ENCODE peak calls at places on chromosomes 2 and 18, in four cellular contexts. Y is Peyer's patch, C is A549, Z is tibial nerve. S is an unnamed sample.

GRCh38 chr2:217517402-217517801 is 485.4 kb downstream of the TNS1 start:
- DNase-seq in Y (no peak), Z (no peak), C (no peak), S (no peak)

GRCh38 chr18:11695736-11696135 is 6.7 kb downstream of the GNAL start:
- DNase-seq in C (no peak), Z (no peak), Y (no peak), S (no peak)

GRCh38 chr18:32730620-32731021 is 42.2 kb downstream of the KLHL14 start:
- DNase-seq in Z (no peak), C (no peak), Y (no peak), S (no peak)

GRCh38 chr2:151051584-151052220 is 210.0 kb downstream of the RBM43 start:
- DNase-seq in C (peak; percentile 49), Z (no peak), Y (peak; percentile 57), S (no peak)

GRCh38 chr2:197576631-197577030 is 60.8 kb downstream of the MOB4 start:
- DNase-seq in Z (peak; percentile 26), C (peak; percentile 81), Y (no peak), S (no peak)

GRCh38 chr2:23386422-23387220 is 1.6 kb downstream of the KLHL29 start:
- DNase-seq in Y (peak; percentile 53), Z (no peak), C (peak; percentile 24), S (peak; percentile 27)

GRCh38 chr2:181145645-181146044 is 165.2 kb downstream of the UBE2E3 start:
- DNase-seq in Z (no peak), Y (no peak), C (no peak), S (no peak)

GRCh38 chr2:152234277-152234676 is 58.7 kb upstream of the STAM2 start:
- DNase-seq in Y (no peak), C (no peak), Z (no peak), S (no peak)

GRCh38 chr2:147595200-147595599 is 249.6 kb upstream of the ACVR2A start:
- DNase-seq in Y (peak; percentile 60), C (no peak), Z (no peak), S (peak; percentile 10)

GRCh38 chr18:13868501-13869271 is 44.7 kb downstream of the MC5R start:
- DNase-seq in Y (no peak), C (no peak), Z (no peak), S (no peak)

GRCh38 chr18:5195656-5196055 is 1.4 kb downstream of the AKAIN1 start:
- DNase-seq in Y (no peak), Z (no peak), C (no peak), S (no peak)

GRCh38 chr2:201116959-201117734 is 1.2 kb downstream of the CFLAR start:
- DNase-seq in C (peak; percentile 88), Z (peak; percentile 76), Y (peak; percentile 83), S (peak; percentile 71)

GRCh38 chr18:36176739-36177138 is 10.6 kb upstream of the MOCOS start:
- DNase-seq in C (no peak), Z (no peak), Y (no peak), S (no peak)

GRCh38 chr2:213152065-213152794 is 818 bp upstream of the IKZF2 start:
- DNase-seq in C (peak; percentile 51), Z (peak; percentile 54), Y (peak; percentile 77), S (peak; percentile 78)

GRCh38 chr18:34222396-34223163 is 2.1 kb downstream of the NOL4 start:
- DNase-seq in C (no peak), Z (no peak), Y (no peak), S (peak; percentile 12)

GRCh38 chr18:49681387-49681786 is 119.5 kb downstream of the LIPG start:
- DNase-seq in Y (no peak), C (peak; percentile 6), Z (no peak), S (no peak)

GRCh38 chr18:2448565-2449151 is 122.6 kb downstream of the METTL4 start:
- DNase-seq in C (no peak), Y (no peak), Z (no peak), S (no peak)

GRCh38 chr18:48902023-48902855 is 48.5 kb downstream of the SMAD7 start:
- DNase-seq in C (peak; percentile 84), Y (peak; percentile 80), Z (peak; percentile 56), S (peak; percentile 95)

GRCh38 chr2:133504566-133505505 is 63.4 kb downstream of the NCKAP5 start:
- DNase-seq in C (peak; percentile 19), Y (no peak), Z (peak; percentile 24), S (peak; percentile 71)

GRCh38 chr2:73202156-73203054 is at the start of gene NOTO:
- DNase-seq in Y (no peak), Z (no peak), C (no peak), S (no peak)

GRCh38 chr2:66574701-66575624 is 140.0 kb downstream of the MEIS1 start:
- DNase-seq in C (peak; percentile 69), Z (no peak), Y (peak; percentile 62), S (peak; percentile 46)

GRCh38 chr2:202267495-202267894 is 1.9 kb downstream of the NOP58 start:
- DNase-seq in Y (no peak), C (no peak), Z (no peak), S (no peak)

GRCh38 chr18:29596959-29597358 is 1420.0 kb upstream of the CDH2 start:
- DNase-seq in C (no peak), Z (no peak), Y (no peak), S (no peak)

GRCh38 chr2:26462511-26463251 is 15.2 kb downstream of the OTOF start:
- DNase-seq in C (peak; percentile 74), Z (peak; percentile 44), Y (peak; percentile 73), S (no peak)

GRCh38 chr18:7923105-7923504 is 356.0 kb downstream of the PTPRM start:
- DNase-seq in C (no peak), Z (no peak), Y (no peak), S (no peak)

GRCh38 chr2:158973511-158973956 is 5.1 kb downstream of the TANC1 start:
- DNase-seq in Y (no peak), Z (no peak), C (no peak), S (no peak)

GRCh38 chr2:181231886-181232644 is 225.1 kb upstream of the ITGA4 start:
- DNase-seq in C (no peak), Z (no peak), Y (no peak), S (no peak)

GRCh38 chr18:76376668-76377358 is 118.2 kb downstream of the ZNF516 start:
- DNase-seq in Y (peak; percentile 41), C (no peak), Z (no peak), S (no peak)

GRCh38 chr18:45658756-45659155 is 43.5 kb downstream of the SLC14A2 start:
- DNase-seq in Z (no peak), Y (no peak), C (no peak), S (no peak)

GRCh38 chr2:230706966-230707365 is 5.7 kb upstream of the CAB39 start:
- DNase-seq in Y (no peak), Z (no peak), C (no peak), S (no peak)

GRCh38 chr2:30512243-30512866 is 65.3 kb downstream of the LCLAT1 start:
- DNase-seq in Y (no peak), C (no peak), Z (no peak), S (no peak)

DNA sequence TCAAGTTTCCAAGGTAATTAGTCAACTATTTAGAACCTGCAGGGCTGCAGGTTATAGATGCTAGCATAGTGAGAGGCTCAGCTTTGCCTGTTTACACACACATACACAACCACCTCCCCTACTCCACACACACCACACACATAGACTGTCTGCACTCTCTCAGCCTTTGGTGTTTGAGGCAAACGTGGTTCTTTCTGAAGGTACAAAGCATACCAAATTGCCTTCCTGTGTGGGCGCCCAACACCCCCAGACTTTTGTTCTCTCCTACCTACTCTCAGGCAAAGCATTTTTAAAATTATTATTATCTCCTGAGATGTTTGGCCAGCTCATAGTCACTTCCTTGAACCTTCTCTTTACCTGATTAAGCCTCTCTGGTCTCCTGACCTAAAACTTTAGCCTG is 44.9 kb downstream of the MYO3B start:
- DNase-seq in Y (no peak), C (no peak), Z (no peak), S (no peak)
- H3K4me1 ChIP-seq in Y (no peaks in the 10 kb centered on the region), C (peaks cover 7% of the 10 kb centered on the region), Z (no peaks in the 10 kb centered on the region), S (peaks cover 3% of the 10 kb centered on the region)

DNA sequence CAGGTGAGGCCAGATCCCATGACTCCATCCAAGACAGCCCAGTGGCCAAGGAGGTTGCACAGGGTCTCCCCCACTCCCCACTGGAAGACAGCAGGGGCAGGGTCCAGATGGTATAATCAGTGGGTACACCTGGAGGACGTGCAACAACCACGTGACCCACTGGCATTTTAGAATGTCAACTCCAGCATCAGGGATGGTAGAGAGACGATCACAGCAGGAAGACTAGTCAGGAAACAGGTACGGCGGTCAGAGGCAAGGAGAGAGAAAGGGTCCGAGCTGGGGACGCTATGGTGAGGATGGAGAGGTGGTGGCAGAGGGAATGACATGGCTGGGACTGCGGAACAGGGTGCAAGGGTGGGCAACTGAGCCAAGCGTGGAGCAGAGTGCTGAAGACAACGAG is 23.0 kb downstream of the SERTAD2 start:
- DNase-seq in C (no peak), Y (no peak), Z (no peak), S (no peak)
- TF ChIP-seq POLR2A in C (no peak), Y (no peak), Z (no peak), S (no peak)

DNA sequence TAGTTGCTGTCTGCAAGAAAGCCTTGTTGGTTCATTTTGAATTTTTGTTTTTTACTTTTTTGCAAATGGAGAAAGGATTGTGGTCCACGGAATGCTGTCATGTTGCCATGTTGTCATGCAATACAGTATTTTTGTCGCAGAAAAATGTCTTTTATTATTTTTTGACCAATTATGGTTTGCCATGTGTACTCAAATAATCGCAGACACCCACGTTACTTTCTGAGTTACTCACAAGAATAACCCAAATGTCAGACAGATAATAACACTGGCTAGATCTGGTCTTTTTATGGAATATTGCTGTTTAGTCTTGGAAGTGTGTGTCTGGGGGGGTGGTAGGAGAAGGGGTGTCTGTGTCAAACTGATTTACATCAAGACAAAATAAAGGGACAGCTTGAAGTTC is 188.9 kb downstream of the LTBP1 start:
- DNase-seq in Z (no peak), C (no peak), Y (no peak), S (no peak)
- H3K4me3 ChIP-seq in Z (peak overlapping the region; percentile 43), C (no peak overlapping the region), Y (no peak overlapping the region), S (peak overlapping the region; percentile 40)

GRCh38 chr2:239278361-239278760 is 122.5 kb downstream of the HDAC4 start:
- DNase-seq in Z (no peak), C (no peak), Y (no peak), S (peak; percentile 10)

GRCh38 chr2:239276813-239277193 is 124.0 kb downstream of the HDAC4 start:
- DNase-seq in Z (no peak), Y (no peak), C (no peak), S (no peak)

GRCh38 chr2:239278941-239279365 is 121.9 kb downstream of the HDAC4 start:
- DNase-seq in C (no peak), Y (peak; percentile 35), Z (no peak), S (no peak)

GRCh38 chr2:239277401-239278085 is 123.3 kb downstream of the HDAC4 start:
- DNase-seq in Z (no peak), Y (peak; percentile 43), C (no peak), S (peak; percentile 16)

GRCh38 chr2:239279508-239280295 is 121.1 kb downstream of the HDAC4 start:
- DNase-seq in Z (no peak), C (no peak), Y (peak; percentile 38), S (peak; percentile 20)
- H3K4me1 ChIP-seq in Z (peaks cover 38% of the 10 kb centered on the region), C (peaks cover 63% of the 10 kb centered on the region), Y (peaks cover 29% of the 10 kb centered on the region), S (peaks cover 37% of the 10 kb centered on the region)

DNA sequence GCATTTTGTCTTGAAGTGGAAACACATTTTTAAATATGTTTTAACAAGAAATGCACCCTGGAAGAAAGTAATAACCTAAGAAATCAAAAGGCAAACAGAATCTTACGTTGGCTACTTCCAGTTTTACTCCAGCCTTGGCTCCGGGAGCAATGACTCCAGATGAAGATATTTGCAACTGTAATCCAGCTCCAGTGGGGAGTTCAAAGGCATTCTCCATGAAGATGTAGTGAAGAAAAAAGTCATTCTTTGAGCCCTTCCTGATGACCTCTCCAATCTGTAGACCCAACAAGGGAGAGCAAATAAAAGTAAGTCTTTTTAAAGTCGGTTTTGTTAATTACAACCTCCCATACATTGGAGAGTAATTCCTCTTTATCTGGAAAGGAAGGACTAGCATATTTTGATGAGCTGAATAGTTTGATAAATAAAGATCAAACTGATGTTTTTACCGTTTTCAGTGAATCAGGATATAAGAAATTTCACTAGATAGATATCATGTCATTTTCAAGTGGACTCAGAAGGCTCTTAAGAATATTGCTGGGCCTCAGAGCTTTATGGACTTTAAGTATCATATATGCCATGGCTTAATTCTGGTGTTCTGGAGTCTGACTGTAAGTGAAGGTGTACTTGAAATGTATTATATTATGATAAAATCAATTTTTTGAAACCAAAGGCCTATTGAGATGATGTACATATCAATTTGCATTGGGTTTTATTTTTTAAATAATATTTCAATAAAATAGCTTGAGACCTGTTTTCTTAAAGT is 20.3 kb downstream of the APOB start:
- DNase-seq in C (no peak), Y (no peak), Z (no peak), S (no peak)
- TF ChIP-seq POLR2A in C (no peak), Y (no peak), Z (no peak), S (no peak)

S was measured in heart left ventricle.